ENCODE peak calls at places on chromosomes 12 and 14, in eight cellular contexts. X is progenitor cell of endocrine pancreas, L is neural progenitor cell, H is uterus, E is lower leg skin, Y is fibroblast of pulmonary artery, V is fibroblast of mammary gland, M is A549. A is an unnamed sample.

GRCh38 chr12:47082963-47083621 is 3.3 kb upstream of the AMIGO2 start:
- DNase-seq in M (no peak), V (peak), E (no peak), X (no peak), L (no peak), Y (peak), H (no peak), A (no peak)

GRCh38 chr12:89278862-89279261 is 73.4 kb downstream of the DUSP6 start:
- DNase-seq in L (no peak), H (no peak), V (no peak), X (no peak), E (no peak), Y (no peak), M (no peak), A (no peak)

GRCh38 chr12:6828671-6829531 is 694 bp downstream of the P3H3 start:
- DNase-seq in Y (peak), L (peak), H (peak), M (no peak), E (peak), V (peak), X (no peak), A (peak)

GRCh38 chr12:57127101-57127709 is 1.1 kb upstream of the LRP1 start:
- DNase-seq in H (peak), L (peak), Y (no peak), E (peak), V (no peak), M (peak), X (peak), A (peak)

GRCh38 chr14:24316597-24316950 is 5.3 kb downstream of the LTB4R start:
- DNase-seq in H (no peak), X (no peak), Y (no peak), L (no peak), E (peak), M (no peak), V (no peak), A (no peak)

GRCh38 chr12:14974633-14975032 is 1.8 kb downstream of the PDE6H start:
- DNase-seq in H (no peak), L (no peak), V (no peak), X (no peak), M (no peak), E (no peak), Y (no peak), A (no peak)

GRCh38 chr12:52214421-52214802 is 18.6 kb upstream of the KRT7 start:
- DNase-seq in H (no peak), M (no peak), E (peak), L (no peak), Y (no peak), V (no peak), X (no peak), A (no peak)

GRCh38 chr14:72182773-72183432 is 250.7 kb downstream of the RGS6 start:
- DNase-seq in X (no peak), V (no peak), L (no peak), Y (no peak), M (no peak), E (no peak), H (no peak), A (no peak)

GRCh38 chr12:59839514-59839913 is 243.7 kb downstream of the SLC16A7 start:
- DNase-seq in L (no peak), H (no peak), V (peak), X (no peak), Y (peak), M (no peak), E (no peak), A (no peak)

GRCh38 chr12:66813137-66813867 is 134.4 kb upstream of the GRIP1 start:
- DNase-seq in H (no peak), L (no peak), M (no peak), Y (no peak), X (no peak), E (no peak), V (no peak), A (no peak)

GRCh38 chr14:80798878-80799277 is 142.7 kb downstream of the CEP128 start:
- DNase-seq in L (no peak), M (no peak), H (no peak), E (no peak), X (no peak), Y (no peak), V (no peak), A (no peak)

GRCh38 chr12:27652174-27652763 is 44.0 kb upstream of the REP15 start:
- DNase-seq in E (no peak), Y (peak), M (peak), H (peak), L (peak), X (peak), V (peak), A (peak)

GRCh38 chr12:52618216-52618615 is at the start of gene KRT73:
- DNase-seq in L (no peak), M (no peak), H (no peak), Y (no peak), V (no peak), E (no peak), X (no peak), A (no peak)

GRCh38 chr14:60981626-60982455 is 796 bp downstream of the SLC38A6 start:
- DNase-seq in X (no peak), H (no peak), E (no peak), V (peak), Y (peak), M (peak), L (peak), A (peak)

GRCh38 chr14:23248601-23249000 is 10.9 kb downstream of the RNF212B start:
- DNase-seq in M (no peak), X (no peak), H (no peak), V (no peak), E (no peak), Y (no peak), L (no peak), A (no peak)

GRCh38 chr12:124684971-124685688 is 117.7 kb upstream of the NCOR2 start:
- DNase-seq in X (no peak), H (peak), V (peak), Y (peak), E (no peak), M (peak), L (no peak), A (no peak)

GRCh38 chr14:29169408-29169807 is 402.8 kb downstream of the FOXG1 start:
- DNase-seq in E (no peak), Y (no peak), V (no peak), M (no peak), L (no peak), X (no peak), H (no peak), A (no peak)

GRCh38 chr14:92457018-92457565 is 56.5 kb upstream of the RIN3 start:
- DNase-seq in V (no peak), M (no peak), X (no peak), H (no peak), L (no peak), E (peak), Y (no peak), A (no peak)

GRCh38 chr14:31402764-31403163 is 17.6 kb downstream of the HEATR5A start:
- DNase-seq in M (no peak), L (no peak), E (no peak), V (no peak), Y (no peak), H (no peak), X (no peak), A (no peak)

GRCh38 chr14:91349481-91350074 is 68.0 kb downstream of the CCDC88C start:
- DNase-seq in H (no peak), Y (no peak), E (no peak), V (no peak), M (no peak), L (no peak), X (no peak), A (peak)

GRCh38 chr14:51554953-51555352 is 96.8 kb upstream of the FRMD6 start:
- DNase-seq in V (peak), E (no peak), H (no peak), L (peak), M (no peak), X (no peak), Y (peak), A (peak)
- TF ChIP-seq CTCF in V (peak), E (no peak), H (no peak), L (peak), M (peak), X (no peak), Y (peak), A (no peak)

DNA sequence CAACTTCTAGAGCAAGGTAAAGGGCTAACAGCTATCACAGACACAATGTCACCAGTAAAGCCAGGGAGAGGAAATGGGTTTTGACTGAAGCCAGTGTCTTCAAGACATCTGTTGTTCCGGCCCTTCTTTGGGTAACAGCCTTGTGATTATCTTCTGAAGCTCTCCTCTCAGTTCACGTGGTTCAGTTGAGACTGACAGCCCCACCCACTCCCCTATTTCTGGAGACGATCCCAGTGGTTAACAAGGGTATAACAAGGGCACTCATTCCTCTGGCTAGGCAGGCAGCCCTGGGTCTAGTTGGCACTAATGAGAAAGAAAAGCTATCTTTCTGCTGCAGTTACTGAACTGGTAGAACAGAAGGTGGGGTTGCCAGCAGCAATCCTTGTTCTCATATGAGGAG is 6.9 kb downstream of the GNPTAB start:
- DNase-seq in E (peak), M (peak), H (no peak), V (peak), Y (peak), X (no peak), L (peak), A (peak)
- TF ChIP-seq CTCF in E (no peak), M (no peak), H (no peak), V (peak), Y (no peak), X (peak), L (peak), A (no peak)

GRCh38 chr12:29240441-29240840 is 91.4 kb downstream of the FAR2 start:
- DNase-seq in M (no peak), X (no peak), H (no peak), E (no peak), Y (no peak), V (no peak), L (no peak), A (no peak)
- TF ChIP-seq CTCF in M (no peak), X (no peak), H (no peak), E (no peak), Y (no peak), V (no peak), L (no peak), A (no peak)

GRCh38 chr12:12786716-12787601 is 1.5 kb downstream of the APOLD1 start:
- DNase-seq in X (peak), V (peak), L (peak), M (peak), Y (peak), E (peak), H (peak), A (peak)
- TF ChIP-seq CTCF in X (peak), V (no peak), L (no peak), M (no peak), Y (no peak), E (no peak), H (peak), A (no peak)

GRCh38 chr14:78790262-78790661 is 620.1 kb downstream of the NRXN3 start:
- DNase-seq in V (peak), E (no peak), M (no peak), Y (no peak), X (no peak), L (peak), H (no peak), A (no peak)
- TF ChIP-seq CTCF in V (peak), E (no peak), M (no peak), Y (no peak), X (peak), L (peak), H (no peak), A (no peak)

DNA sequence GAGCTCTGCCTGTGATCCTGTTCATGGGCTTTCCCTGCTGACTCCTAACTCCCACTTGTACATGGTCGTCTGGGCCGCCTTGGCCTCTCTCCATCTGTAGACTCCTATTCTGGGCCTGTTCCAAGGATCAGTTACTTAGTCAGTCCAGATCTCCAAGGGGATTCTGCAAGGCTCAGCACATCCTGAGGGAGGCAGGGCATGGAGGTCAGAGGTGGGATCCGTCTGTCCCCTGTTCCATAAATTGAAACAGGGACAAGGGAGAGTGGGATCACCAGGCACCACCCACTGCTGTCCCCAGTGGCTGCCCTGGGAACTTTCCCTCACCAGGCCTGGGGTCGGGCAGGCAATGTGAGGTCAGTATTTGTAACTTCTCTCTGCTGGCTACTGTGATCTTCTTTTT is 43.5 kb downstream of the KCTD10 start:
- DNase-seq in M (peak), E (no peak), V (peak), L (peak), H (peak), Y (no peak), X (no peak), A (no peak)
- TF ChIP-seq CTCF in M (no peak), E (no peak), V (peak), L (peak), H (no peak), Y (peak), X (peak), A (no peak)

A was measured in GM20000.